ENCODE peak calls at places on chromosome 11, in four cellular contexts. R is K562, G is fibroblast of lung, X is PC-9. B is an unnamed sample. For H4K20me1, the result is how much of the 10 kb centered on the place peaks cover.

GRCh38 chr11:116842909-116843308 is 5.5 kb upstream of the APOA1 start:
- DNase-seq in X (no peak), G (no peak), R (no peak), B (no peak)

GRCh38 chr11:47248304-47248663 is 330 bp downstream of the ACP2 start:
- DNase-seq in R (no peak), G (no peak), X (no peak), B (no peak)

GRCh38 chr11:102891736-102892135 is 17.0 kb upstream of the MMP12 start:
- DNase-seq in X (no peak), R (no peak), G (no peak), B (no peak)

GRCh38 chr11:61333638-61334433 is 808 bp downstream of the TKFC start:
- DNase-seq in R (no peak), G (no peak), X (no peak), B (no peak)

GRCh38 chr11:94194712-94195111 is 66.1 kb downstream of the PANX1 start:
- DNase-seq in G (no peak), X (no peak), R (no peak), B (no peak)

GRCh38 chr11:11966826-11967668 is 41.4 kb downstream of the DKK3 start:
- DNase-seq in R (peak), G (peak), X (peak), B (peak)

GRCh38 chr11:134442246-134442645 is 30.2 kb upstream of the B3GAT1 start:
- DNase-seq in R (no peak), G (no peak), X (no peak), B (no peak)

GRCh38 chr11:102560555-102561011 is 30.0 kb upstream of the MMP7 start:
- DNase-seq in R (no peak), G (peak), X (no peak), B (no peak)

GRCh38 chr11:43376594-43376993 is 17.9 kb downstream of the TTC17 start:
- DNase-seq in G (peak), X (no peak), R (no peak), B (no peak)

GRCh38 chr11:43988040-43988793 is 45.8 kb downstream of the C11orf96 start:
- DNase-seq in R (peak), X (no peak), G (peak), B (no peak)

GRCh38 chr11:122874991-122875390 is 7.6 kb upstream of the JHY start:
- DNase-seq in G (no peak), R (no peak), X (no peak), B (no peak)

GRCh38 chr11:62452261-62452660 is 33.4 kb downstream of the SCGB1A1 start:
- DNase-seq in R (no peak), G (no peak), X (no peak), B (no peak)

GRCh38 chr11:99275521-99275920 is 254.8 kb downstream of the CNTN5 start:
- DNase-seq in R (no peak), X (no peak), G (no peak), B (no peak)

GRCh38 chr11:41382927-41383326 is 76.5 kb downstream of the LRRC4C start:
- DNase-seq in G (no peak), R (no peak), X (no peak), B (peak)

GRCh38 chr11:68266121-68266891 is 5.5 kb downstream of the C11orf24 start:
- DNase-seq in X (no peak), R (no peak), G (no peak), B (no peak)

GRCh38 chr11:68267881-68268240 is 3.9 kb downstream of the C11orf24 start:
- DNase-seq in G (no peak), R (no peak), X (no peak), B (no peak)

GRCh38 chr11:68269414-68270081 is 2.2 kb downstream of the C11orf24 start:
- DNase-seq in R (peak), X (no peak), G (peak), B (no peak)

GRCh38 chr11:68264741-68265540 is 6.8 kb downstream of the C11orf24 start:
- DNase-seq in G (no peak), R (no peak), X (no peak), B (no peak)

GRCh38 chr11:68266936-68267880 is 4.6 kb downstream of the C11orf24 start:
- DNase-seq in R (peak), G (peak), X (no peak), B (no peak)
- H4K20me1 ChIP-seq in R (under half), G (under half), X (under half), B (under half)

GRCh38 chr11:130666781-130667251 is 218.4 kb downstream of the ADAMTS15 start:
- DNase-seq in G (peak), X (no peak), R (no peak), B (no peak)
- TF ChIP-seq CTCF in G (peak), X (no peak), R (no peak), B (no peak)

GRCh38 chr11:66181632-66182345 is 86.7 kb upstream of the RAB1B start:
- DNase-seq in R (no peak), G (no peak), X (no peak), B (no peak)
- H4K20me1 ChIP-seq in R (under half), G (under half), X (under half), B (under half)

GRCh38 chr11:3044004-3044403 is 13.2 kb downstream of the CARS1 start:
- DNase-seq in X (no peak), R (no peak), G (no peak), B (no peak)

GRCh38 chr11:3047637-3048036 is 9.6 kb downstream of the CARS1 start:
- DNase-seq in X (no peak), G (no peak), R (no peak), B (no peak)

GRCh38 chr11:3046641-3047040 is 10.6 kb downstream of the CARS1 start:
- DNase-seq in R (no peak), G (no peak), X (no peak), B (no peak)

GRCh38 chr11:3044915-3045314 is 12.3 kb downstream of the CARS1 start:
- DNase-seq in X (no peak), R (no peak), G (no peak), B (no peak)

DNA sequence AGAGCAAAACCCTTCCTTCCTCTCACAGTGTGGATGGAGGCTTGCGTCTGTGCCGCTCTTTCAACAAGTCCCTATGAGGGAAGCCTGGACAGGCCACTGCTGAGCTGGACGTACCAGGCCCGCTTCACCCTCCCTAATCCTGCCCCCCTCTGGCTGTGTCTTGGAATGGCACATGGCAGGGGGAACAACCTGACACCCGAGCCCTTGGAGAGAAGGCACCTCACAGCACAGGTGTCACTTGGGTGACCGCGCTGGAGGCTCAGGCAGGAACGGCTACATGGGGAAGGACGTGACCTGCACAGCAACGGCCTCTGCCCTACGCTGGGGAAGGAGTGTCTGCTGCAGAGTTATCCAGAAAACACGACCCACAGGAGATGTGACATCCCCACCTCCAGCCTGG is 11.0 kb downstream of the CARS1 start:
- DNase-seq in R (no peak), G (no peak), X (no peak), B (peak)
- TF ChIP-seq CTCF in R (peak), G (no peak), X (no peak), B (peak)

B was measured in neural progenitor cell.